ENCODE peak calls at places on chromosomes 4 and X, in seven cellular contexts. M is neural progenitor cell; G is ovary; L is sigmoid colon; B is CD8-positive, alpha-beta T cell; D is OCI-LY7; P is prostate gland. E is an unnamed sample.
A peak's percentile ranks its signal among the peaks of the same experiment; 100 is the strongest.

GRCh38 chr4:121740796-121741409 is 24.1 kb downstream of the SMIM43 start:
- DNase-seq in G (no peak), B (no peak), P (no peak), M (no peak), L (no peak), D (no peak), E (no peak)

GRCh38 chr4:1658146-1658545 is 26.0 kb downstream of the FAM53A start:
- DNase-seq in D (no peak), L (no peak), P (no peak), B (no peak), M (no peak), G (no peak), E (no peak)

GRCh38 chr4:113293043-113293560 is 243.6 kb downstream of the ANK2 start:
- DNase-seq in P (no peak), G (peak; percentile 14), M (peak; percentile 34), D (no peak), B (no peak), L (peak; percentile 65), E (no peak)

GRCh38 chr4:150436598-150437370 is 145.2 kb upstream of the MAB21L2 start:
- DNase-seq in B (no peak), D (no peak), P (no peak), L (no peak), M (no peak), G (no peak), E (no peak)

GRCh38 chr4:74230902-74231499 is 73.1 kb downstream of the MTHFD2L start:
- DNase-seq in L (no peak), D (no peak), M (no peak), G (no peak), P (no peak), B (no peak), E (no peak)

GRCh38 chr4:75745721-75746199 is 21.4 kb downstream of the USO1 start:
- DNase-seq in L (no peak), M (no peak), G (no peak), D (no peak), P (no peak), B (no peak), E (no peak)

GRCh38 chr4:94489075-94489474 is 37.3 kb downstream of the PDLIM5 start:
- DNase-seq in M (no peak), D (no peak), B (no peak), P (no peak), L (no peak), G (no peak), E (no peak)

GRCh38 chr4:8391071-8391470 is 49.5 kb downstream of the ACOX3 start:
- DNase-seq in L (no peak), M (no peak), D (peak; percentile 59), B (no peak), G (no peak), P (no peak), E (no peak)

GRCh38 chr4:97013309-97014106 is 1129.8 kb downstream of the STPG2 start:
- DNase-seq in P (no peak), M (no peak), L (no peak), G (no peak), D (no peak), B (no peak), E (no peak)

GRCh38 chrX:132092439-132093065 is 35.3 kb downstream of the FRMD7 start:
- DNase-seq in B (peak; percentile 22), L (no peak), P (peak; percentile 32), G (peak; percentile 10), M (peak; percentile 78), D (peak; percentile 51), E (peak; percentile 48)

GRCh38 chr4:146275370-146275769 is 61.0 kb downstream of the REELD1 start:
- DNase-seq in P (no peak), D (no peak), M (no peak), G (no peak), L (no peak), B (no peak), E (no peak)

DNA sequence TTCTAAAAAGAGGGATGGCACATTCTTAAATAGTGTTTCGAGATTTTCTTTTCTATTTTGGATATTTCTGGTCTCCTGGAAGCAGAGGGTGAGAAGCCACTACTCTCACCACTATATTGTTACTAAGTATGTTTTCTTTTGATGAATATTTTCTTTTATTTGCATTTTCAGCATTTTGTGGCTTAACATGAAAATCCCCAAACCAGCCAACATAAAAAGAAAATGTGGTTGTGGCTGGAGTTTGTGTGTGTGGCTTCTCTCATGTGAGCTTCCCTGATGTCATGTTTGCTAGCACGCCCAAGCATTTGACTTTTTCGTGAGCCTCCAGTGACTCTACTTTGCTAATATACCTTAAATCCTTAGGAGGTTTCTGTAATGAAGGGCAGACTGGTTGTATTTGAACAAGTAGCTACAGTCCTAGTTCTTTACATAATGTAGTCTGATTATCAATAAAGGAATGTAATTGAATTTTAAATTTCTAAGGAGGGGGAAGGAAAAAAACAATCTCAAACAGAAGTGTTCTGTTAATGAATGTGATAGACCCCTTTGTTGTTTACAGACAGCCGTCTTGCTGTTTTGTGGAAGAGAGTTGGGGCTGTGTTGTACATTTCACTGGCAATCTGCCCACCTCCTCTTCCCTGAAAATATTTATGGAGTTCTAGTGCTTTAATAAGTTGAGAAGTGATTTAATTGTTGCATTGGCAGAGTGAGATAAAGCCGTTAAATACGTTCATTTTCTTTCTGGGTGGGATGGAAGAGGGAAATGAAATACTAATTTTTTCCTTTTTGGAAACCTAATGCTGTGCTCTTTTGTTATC is 114.6 kb downstream of the ARHGAP10 start:
- DNase-seq in L (no peak), M (no peak), P (no peak), D (no peak), B (no peak), G (no peak), E (no peak)
- H3K4me1 ChIP-seq in L (peaks cover 74% of the 10 kb centered on the region), M (peaks cover 21% of the 10 kb centered on the region), P (no peaks in the 10 kb centered on the region), D (no peaks in the 10 kb centered on the region), B (no peaks in the 10 kb centered on the region), G (peaks cover 10% of the 10 kb centered on the region), E (no peaks in the 10 kb centered on the region)

GRCh38 chr4:177123811-177124210 is 185.9 kb upstream of the NEIL3 start:
- DNase-seq in P (no peak), G (no peak), D (no peak), B (no peak), L (no peak), M (no peak), E (no peak)
- H3K9me3 ChIP-seq in P (no peaks in the 10 kb centered on the region), G (no peaks in the 10 kb centered on the region), D (no peaks in the 10 kb centered on the region), B (peaks cover 3% of the 10 kb centered on the region), L (no peaks in the 10 kb centered on the region), M (no peaks in the 10 kb centered on the region), E (no peaks in the 10 kb centered on the region)

GRCh38 chr4:128390475-128390996 is 102.9 kb upstream of the PGRMC2 start:
- DNase-seq in G (no peak), B (no peak), P (no peak), M (no peak), D (no peak), L (no peak), E (no peak)

GRCh38 chr4:128394778-128395177 is 107.2 kb upstream of the PGRMC2 start:
- DNase-seq in P (no peak), G (no peak), D (no peak), B (no peak), L (no peak), M (no peak), E (no peak)

GRCh38 chr4:128387600-128388351 is 100.2 kb upstream of the PGRMC2 start:
- DNase-seq in D (no peak), L (no peak), B (no peak), P (no peak), G (no peak), M (no peak), E (no peak)

GRCh38 chr4:128388352-128388630 is 100.7 kb upstream of the PGRMC2 start:
- DNase-seq in M (no peak), P (no peak), B (no peak), L (no peak), D (no peak), G (no peak), E (no peak)

DNA sequence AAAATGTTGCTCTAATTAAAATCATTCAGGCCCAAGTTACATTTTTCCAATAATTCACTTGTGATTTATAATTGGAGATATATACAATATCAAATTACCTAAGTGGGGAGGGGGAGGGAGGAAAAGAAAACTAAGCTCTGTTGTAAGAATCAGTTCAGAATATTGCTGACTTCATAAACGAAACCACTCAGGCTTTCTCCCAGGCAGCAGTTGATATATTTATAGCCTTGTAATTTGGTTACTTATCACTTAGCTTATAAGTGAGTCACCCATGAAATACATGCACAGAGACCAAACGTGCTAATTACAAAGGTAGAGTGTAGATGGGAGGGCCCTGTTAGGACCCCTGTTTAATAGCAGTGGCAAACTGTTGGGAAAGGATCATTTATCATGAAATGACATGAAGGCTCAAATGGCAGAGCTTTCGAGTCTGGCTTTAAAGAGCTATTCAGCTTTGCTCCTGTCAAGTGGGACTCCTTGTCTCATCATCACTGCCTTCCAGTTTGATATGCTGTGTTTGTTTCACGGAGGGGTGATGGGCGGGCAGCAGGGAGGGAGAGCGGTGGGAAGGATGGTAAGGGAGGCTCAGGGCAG is 105.6 kb upstream of the PGRMC2 start:
- DNase-seq in L (no peak), P (no peak), B (no peak), M (no peak), D (no peak), G (no peak), E (no peak)
- H3K4me1 ChIP-seq in L (peaks cover 35% of the 10 kb centered on the region), P (no peaks in the 10 kb centered on the region), B (no peaks in the 10 kb centered on the region), M (no peaks in the 10 kb centered on the region), D (no peaks in the 10 kb centered on the region), G (peaks cover 10% of the 10 kb centered on the region), E (peaks cover 10% of the 10 kb centered on the region)

GRCh38 chr4:146621-147020 is 22.3 kb downstream of the ZNF718 start:
- DNase-seq in M (no peak), B (no peak), D (no peak), G (no peak), P (no peak), L (no peak), E (no peak)

DNA sequence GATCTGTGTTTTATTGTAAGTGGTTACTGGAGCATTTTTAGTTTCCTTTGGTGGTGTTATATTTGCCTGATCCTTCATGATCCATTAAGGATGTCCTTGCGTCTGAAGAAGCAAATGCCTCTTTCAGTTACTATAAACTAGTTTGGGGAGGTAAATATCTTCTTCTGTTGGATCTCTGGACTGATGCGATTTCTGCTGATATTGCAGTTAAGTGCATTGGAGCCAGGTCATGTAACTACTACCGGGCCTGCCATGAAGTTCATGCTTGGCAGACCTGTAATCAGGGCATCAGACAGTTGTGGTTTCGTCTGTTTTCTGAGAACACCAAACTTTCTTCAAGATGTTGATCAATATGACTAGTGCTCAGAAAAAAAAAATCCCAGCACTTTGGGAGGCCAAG is 22.9 kb downstream of the ZNF718 start:
- DNase-seq in D (no peak), L (no peak), M (no peak), P (no peak), B (no peak), G (no peak), E (no peak)
- H3K9me3 ChIP-seq in D (peaks cover 72% of the 10 kb centered on the region), L (peaks cover 46% of the 10 kb centered on the region), M (peaks cover 63% of the 10 kb centered on the region), P (peaks cover 4% of the 10 kb centered on the region), B (peaks cover 57% of the 10 kb centered on the region), G (no peaks in the 10 kb centered on the region), E (no peaks in the 10 kb centered on the region)